ENCODE peak calls at places on chromosome 9, in six cellular contexts. F is uterus, X is heart left ventricle, U is fibroblast of lung, S is mucosa of descending colon, E is GM12878. C is an unnamed sample. For H3K36me3, the result is how much of the 10 kb centered on the place peaks cover.

GRCh38 chr9:133990366-133991210 is 1.5 kb downstream of the VAV2 start:
- DNase-seq in F (no peak), S (no peak), X (no peak), E (no peak), U (peak), C (peak)

GRCh38 chr9:121201045-121201737 is 478 bp downstream of the RAB14 start:
- DNase-seq in E (no peak), S (peak), U (peak), F (no peak), X (peak), C (no peak)

GRCh38 chr9:21317956-21318923 is 13.1 kb upstream of the IFNA5 start:
- DNase-seq in F (peak), E (no peak), S (no peak), X (no peak), U (peak), C (no peak)

GRCh38 chr9:119905706-119906105 is 536.5 kb upstream of the BRINP1 start:
- DNase-seq in F (no peak), E (no peak), S (no peak), X (no peak), U (peak), C (no peak)

GRCh38 chr9:79377315-79377855 is 194.4 kb upstream of the TLE4 start:
- DNase-seq in U (peak), X (no peak), S (no peak), F (no peak), E (no peak), C (no peak)

GRCh38 chr9:14278291-14278721 is 35.6 kb downstream of the NFIB start:
- DNase-seq in X (no peak), E (no peak), S (no peak), F (no peak), U (peak), C (no peak)

GRCh38 chr9:107136296-107136695 is 146.8 kb upstream of the RAD23B start:
- DNase-seq in E (no peak), X (no peak), U (no peak), S (no peak), F (no peak), C (no peak)

GRCh38 chr9:97768731-97769130 is 71.6 kb upstream of the XPA start:
- DNase-seq in F (no peak), X (no peak), U (peak), E (no peak), S (no peak), C (no peak)

GRCh38 chr9:114361542-114361941 is 26.2 kb downstream of the AKNA start:
- DNase-seq in X (no peak), E (no peak), S (no peak), F (no peak), U (no peak), C (no peak)

GRCh38 chr9:20557890-20558608 is 64.2 kb downstream of the MLLT3 start:
- DNase-seq in E (no peak), F (no peak), S (no peak), U (no peak), X (no peak), C (no peak)

GRCh38 chr9:87490907-87491306 is 6.8 kb upstream of the DAPK1 start:
- DNase-seq in S (no peak), E (no peak), U (no peak), X (no peak), F (no peak), C (no peak)

GRCh38 chr9:97500263-97500662 is 1.2 kb upstream of the TMOD1 start:
- DNase-seq in E (no peak), S (no peak), U (no peak), F (no peak), X (no peak), C (no peak)

GRCh38 chr9:3337515-3337914 is 188.3 kb downstream of the RFX3 start:
- DNase-seq in X (no peak), F (no peak), U (peak), E (no peak), S (no peak), C (no peak)

GRCh38 chr9:35051069-35051967 is 21.1 kb downstream of the VCP start:
- DNase-seq in E (no peak), S (no peak), F (peak), X (no peak), U (peak), C (no peak)

GRCh38 chr9:4298255-4299005 is 1.4 kb downstream of the GLIS3 start:
- DNase-seq in U (peak), X (peak), S (peak), F (peak), E (no peak), C (peak)

GRCh38 chr9:99966720-99967119 is 60.3 kb downstream of the STX17 start:
- DNase-seq in U (peak), F (no peak), E (no peak), S (no peak), X (no peak), C (no peak)

GRCh38 chr9:82124090-82124489 is 135.5 kb downstream of the SPATA31D1 start:
- DNase-seq in X (no peak), U (peak), F (no peak), E (no peak), S (no peak), C (no peak)

GRCh38 chr9:88781500-88782391 is 209.5 kb upstream of the S1PR3 start:
- DNase-seq in E (no peak), U (peak), X (no peak), F (peak), S (no peak), C (peak)

GRCh38 chr9:127769101-127769500 is 9.4 kb downstream of the SH2D3C start:
- DNase-seq in X (no peak), F (no peak), S (no peak), U (no peak), E (no peak), C (no peak)

GRCh38 chr9:127768666-127769065 is 9.8 kb downstream of the SH2D3C start:
- DNase-seq in F (no peak), X (no peak), U (no peak), E (no peak), S (no peak), C (no peak)

GRCh38 chr9:127767405-127767804 is 11.1 kb downstream of the SH2D3C start:
- DNase-seq in F (no peak), E (no peak), S (no peak), X (no peak), U (no peak), C (no peak)

GRCh38 chr9:127769985-127770904 is 8.2 kb downstream of the SH2D3C start:
- DNase-seq in E (no peak), U (no peak), X (no peak), S (peak), F (no peak), C (no peak)

GRCh38 chr9:127767909-127768331 is 10.5 kb downstream of the SH2D3C start:
- DNase-seq in U (peak), F (no peak), E (no peak), S (no peak), X (peak), C (no peak)
- H3K36me3 ChIP-seq in U (under half), F (under half), E (under half), S (under half), X (under half), C (under half)

GRCh38 chr9:111411266-111411665 is 72.9 kb downstream of the ECPAS start:
- DNase-seq in E (no peak), S (no peak), F (no peak), U (no peak), X (no peak), C (no peak)

GRCh38 chr9:111412280-111412679 is 71.9 kb downstream of the ECPAS start:
- DNase-seq in F (no peak), E (no peak), X (no peak), U (no peak), S (no peak), C (no peak)

GRCh38 chr9:111405701-111406100 is 75.7 kb upstream of the OR2K2 start:
- DNase-seq in E (no peak), X (no peak), S (no peak), F (no peak), U (no peak), C (no peak)

GRCh38 chr9:111407813-111408212 is 76.4 kb downstream of the ECPAS start:
- DNase-seq in F (no peak), E (no peak), S (no peak), U (no peak), X (no peak), C (no peak)
- H3K36me3 ChIP-seq in F (under half), E (half or more), S (under half), U (under half), X (half or more), C (half or more)

GRCh38 chr9:37775216-37775919 is 9.5 kb downstream of the EXOSC3 start:
- DNase-seq in E (no peak), F (no peak), U (peak), S (no peak), X (no peak), C (no peak)

GRCh38 chr9:37778534-37778933 is 6.3 kb downstream of the EXOSC3 start:
- DNase-seq in S (no peak), E (no peak), X (no peak), F (no peak), U (no peak), C (no peak)

GRCh38 chr9:37776328-37776727 is 8.5 kb downstream of the EXOSC3 start:
- DNase-seq in E (no peak), F (no peak), X (no peak), S (no peak), U (peak), C (no peak)
- H3K36me3 ChIP-seq in E (under half), F (under half), X (half or more), S (under half), U (under half), C (half or more)

GRCh38 chr9:96400132-96400910 is 16.8 kb upstream of the SLC35D2 start:
- DNase-seq in S (no peak), U (no peak), E (no peak), X (no peak), F (no peak), C (no peak)
- H3K36me3 ChIP-seq in S (under half), U (under half), E (under half), X (under half), F (under half), C (under half)

GRCh38 chr9:125795970-125796596 is 48.9 kb downstream of the PBX3 start:
- DNase-seq in E (no peak), F (no peak), X (no peak), S (no peak), U (no peak), C (no peak)

GRCh38 chr9:125803526-125803925 is 56.4 kb downstream of the PBX3 start:
- DNase-seq in S (no peak), X (no peak), E (no peak), U (no peak), F (no peak), C (no peak)

GRCh38 chr9:125794708-125795107 is 47.5 kb downstream of the PBX3 start:
- DNase-seq in X (no peak), U (no peak), F (no peak), E (no peak), S (no peak), C (no peak)

GRCh38 chr9:125797857-125798399 is 50.8 kb downstream of the PBX3 start:
- DNase-seq in E (no peak), S (no peak), U (no peak), X (no peak), F (no peak), C (no peak)
- H3K36me3 ChIP-seq in E (under half), S (under half), U (under half), X (under half), F (under half), C (under half)

DNA sequence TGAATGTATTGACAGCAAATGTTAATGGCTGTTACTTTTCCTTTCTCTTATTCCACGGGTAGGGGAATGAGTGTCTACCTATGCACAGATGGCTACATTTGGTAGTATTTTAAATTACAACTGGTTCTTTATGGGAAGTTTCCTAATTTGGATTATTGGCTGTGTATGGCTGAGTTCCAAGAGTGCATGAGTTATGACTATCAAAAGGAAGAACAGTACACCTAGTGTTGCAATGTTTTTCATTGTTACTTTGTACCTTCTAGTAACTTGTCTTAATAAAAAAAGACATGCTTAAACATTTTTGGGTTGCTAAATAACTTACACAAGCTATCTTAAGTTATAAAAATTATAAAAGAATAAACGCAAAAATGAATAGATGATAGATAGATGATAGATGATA is 35.8 kb upstream of the MAMDC2 start:
- DNase-seq in E (no peak), X (no peak), S (no peak), F (no peak), U (no peak), C (no peak)
- H3K36me3 ChIP-seq in E (under half), X (under half), S (under half), F (under half), U (under half), C (under half)

DNA sequence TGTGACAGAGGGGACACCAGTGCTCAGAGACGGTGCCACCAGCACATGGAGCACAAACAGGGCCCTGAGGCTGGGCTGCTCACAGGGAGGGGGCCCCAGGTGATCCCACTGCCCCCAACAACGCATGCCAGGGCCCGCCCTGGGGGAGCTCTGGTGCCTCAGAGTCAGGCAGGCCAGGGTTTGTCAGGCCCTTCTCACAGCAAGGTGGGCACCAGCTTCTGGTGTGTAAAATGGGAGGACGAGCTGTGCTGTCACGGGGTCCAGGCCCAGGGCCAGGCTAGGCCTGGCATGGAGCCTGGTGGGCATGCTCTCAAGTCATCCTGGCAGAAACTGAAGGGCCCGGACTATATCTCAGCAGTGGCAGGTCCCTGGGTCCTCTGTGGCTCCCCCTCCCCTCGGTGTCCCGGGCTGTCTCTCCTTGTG is 34.5 kb downstream of the PRRT1B start:
- DNase-seq in X (no peak), S (no peak), U (no peak), E (no peak), F (no peak), C (no peak)
- H3K36me3 ChIP-seq in X (half or more), S (under half), U (under half), E (under half), F (under half), C (half or more)

DNA sequence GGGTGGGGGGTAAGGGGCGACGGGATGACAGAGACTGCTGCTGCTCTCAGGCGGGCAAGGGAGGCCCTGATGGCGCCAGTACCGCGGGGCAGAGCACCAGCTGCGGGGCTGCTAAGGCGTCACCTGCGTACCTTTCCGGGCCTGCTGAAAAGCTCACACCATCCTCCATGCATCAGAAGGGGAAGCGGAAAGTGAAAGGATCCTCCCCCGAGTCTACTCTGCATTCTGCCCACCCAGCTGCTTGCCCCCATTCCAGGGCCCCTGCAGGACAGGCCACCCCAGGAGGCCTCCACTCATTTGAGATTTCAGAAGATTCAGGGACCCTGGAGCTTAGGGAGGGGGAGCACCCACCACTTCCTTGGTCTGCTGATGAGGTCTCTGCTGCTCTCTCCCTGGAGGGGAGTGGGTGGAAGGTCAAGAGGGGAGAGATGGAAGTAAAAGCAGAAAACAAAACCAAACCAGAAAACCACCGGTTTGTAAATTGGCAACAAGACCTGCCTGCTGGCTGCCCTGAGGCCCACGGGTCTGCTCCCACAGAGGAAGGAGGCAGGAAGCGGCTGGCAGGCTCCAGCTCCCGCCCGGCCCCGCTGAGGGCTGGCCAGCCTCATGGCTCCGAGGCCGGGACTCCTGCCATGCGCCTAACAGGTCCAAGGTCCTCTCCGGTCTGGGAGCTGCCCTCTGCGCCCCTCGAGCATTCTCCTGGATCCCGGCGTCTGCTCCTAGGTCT is 33.6 kb downstream of the PRRT1B start:
- DNase-seq in F (no peak), U (no peak), S (no peak), X (no peak), E (peak), C (no peak)
- H3K36me3 ChIP-seq in F (under half), U (under half), S (under half), X (half or more), E (under half), C (half or more)

GRCh38 chr9:93470391-93470790 is 17.0 kb upstream of the FAM120AOS start:
- DNase-seq in E (no peak), X (no peak), U (no peak), F (no peak), S (no peak), C (no peak)
- H3K36me3 ChIP-seq in E (under half), X (under half), U (under half), F (under half), S (under half), C (under half)